ENCODE peak calls at places on chromosomes 4 and X, in eight cellular contexts. R, C, Y, Z, S, J, B and O are unnamed samples.
A peak's percentile ranks its signal among the peaks of the same experiment; 100 is the strongest.

GRCh38 chr4:120699354-120699753 is 223.2 kb downstream of the PRDM5 start:
- DNase-seq in R (no peak), Y (no peak), J (no peak), C (no peak), B (no peak), S (no peak), Z (no peak), O (no peak)

GRCh38 chrX:153969125-153969903 is 2.3 kb downstream of the HCFC1 start:
- DNase-seq in C (no peak), Z (no peak), S (no peak), R (no peak), Y (no peak), B (no peak), J (no peak), O (peak; percentile 80)

GRCh38 chrX:132426695-132427281 is 62.0 kb downstream of the MBNL3 start:
- DNase-seq in R (no peak), Z (no peak), J (no peak), B (no peak), Y (peak; percentile 3), C (no peak), S (no peak), O (no peak)

GRCh38 chrX:71111851-71112468 is 583 bp upstream of the IL2RG start:
- DNase-seq in Z (no peak), C (no peak), S (no peak), B (no peak), J (no peak), Y (no peak), R (no peak), O (no peak)

GRCh38 chr4:121693450-121693849 is 3.3 kb downstream of the ANXA5 start:
- DNase-seq in B (no peak), C (no peak), S (no peak), Z (no peak), R (no peak), Y (no peak), J (no peak), O (no peak)

GRCh38 chr4:1092026-1092982 is 21.1 kb downstream of the RNF212 start:
- DNase-seq in B (no peak), J (no peak), S (no peak), C (no peak), Y (no peak), Z (no peak), R (no peak), O (no peak)

GRCh38 chr4:60133414-60133813 is 1066.7 kb upstream of the ADGRL3 start:
- DNase-seq in B (no peak), R (no peak), Z (no peak), C (no peak), Y (peak; percentile 3), S (no peak), J (no peak), O (no peak)

GRCh38 chrX:145861818-145862217 is 44.2 kb downstream of the SLITRK2 start:
- DNase-seq in J (no peak), B (no peak), S (no peak), Y (no peak), Z (no peak), R (no peak), C (no peak), O (no peak)

GRCh38 chr4:165048170-165048569 is 5.5 kb upstream of the TRIM75 start:
- DNase-seq in R (no peak), Y (no peak), C (no peak), J (no peak), Z (no peak), B (no peak), S (no peak), O (no peak)

GRCh38 chr4:13538427-13538973 is 5.8 kb downstream of the NKX3-2 start:
- DNase-seq in J (no peak), B (no peak), C (no peak), S (no peak), Z (no peak), R (no peak), Y (no peak), O (no peak)

GRCh38 chr4:55859711-55860110 is 6.3 kb downstream of the EXOC1 start:
- DNase-seq in C (no peak), B (no peak), Z (no peak), Y (no peak), R (no peak), S (no peak), J (no peak), O (no peak)

GRCh38 chrX:100979881-100980607 is 10.5 kb downstream of the ARL13A start:
- DNase-seq in Z (no peak), R (no peak), J (no peak), Y (no peak), B (no peak), S (no peak), C (no peak), O (no peak)

GRCh38 chrX:66408507-66408906 is 230.4 kb downstream of the EDA2R start:
- DNase-seq in S (no peak), Y (no peak), R (no peak), B (no peak), C (no peak), J (no peak), Z (no peak), O (no peak)

GRCh38 chr4:140252144-140252741 is 98.3 kb upstream of the MAML3 start:
- DNase-seq in J (peak; percentile 36), S (peak; percentile 34), R (peak; percentile 47), C (no peak), B (no peak), Y (no peak), Z (no peak), O (peak; percentile 72)

GRCh38 chrX:150704030-150704613 is 10.9 kb downstream of the MTMR1 start:
- DNase-seq in Y (no peak), J (no peak), C (no peak), R (no peak), S (no peak), B (no peak), Z (no peak), O (no peak)

GRCh38 chr4:124902111-124902510 is 189.6 kb upstream of the ANKRD50 start:
- DNase-seq in Z (no peak), S (no peak), C (no peak), J (no peak), R (no peak), Y (no peak), B (no peak), O (no peak)

DNA sequence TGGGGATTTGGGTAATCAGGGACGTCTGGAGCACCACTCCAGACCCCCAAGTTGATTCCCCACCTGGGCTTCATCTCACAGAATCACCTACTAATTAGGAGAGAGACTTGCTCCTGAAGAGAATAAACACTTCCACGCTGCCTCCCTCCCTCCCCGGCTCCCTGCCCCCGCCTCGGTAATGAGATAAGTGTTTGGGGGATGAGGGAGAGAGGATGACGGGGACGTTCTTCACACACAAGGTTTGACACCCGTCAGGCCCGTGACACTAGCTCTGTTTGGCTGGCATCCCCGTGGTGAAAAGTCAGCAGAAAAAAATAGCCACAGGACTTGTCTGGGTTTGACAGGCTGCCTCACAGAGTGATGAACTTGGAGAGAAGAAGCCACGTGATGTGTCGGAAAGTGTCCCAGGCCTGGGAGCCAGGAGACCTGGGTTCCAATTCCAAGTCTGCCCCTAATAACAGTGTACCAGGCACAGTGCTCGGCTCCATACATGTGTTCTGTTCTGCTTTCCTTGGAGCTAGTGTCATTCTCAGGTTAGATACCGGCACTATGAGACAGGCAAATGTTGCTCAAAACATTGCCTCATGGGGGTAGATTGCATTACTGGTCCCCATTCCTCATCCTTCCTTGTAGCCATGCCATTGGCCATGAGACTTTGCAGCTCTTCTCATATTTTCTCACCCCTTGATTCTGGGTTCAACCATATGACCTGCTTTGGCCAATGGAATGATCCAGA is 578.0 kb downstream of the BCOR start:
- DNase-seq in J (no peak), Z (no peak), C (no peak), R (no peak), B (no peak), Y (no peak), S (no peak), O (no peak)
- H3K27ac ChIP-seq in J (no peak overlapping the region), Z (no peak overlapping the region), C (peak overlapping the region; percentile 44), R (peak overlapping the region; percentile 90), B (no peak overlapping the region), Y (no peak overlapping the region), S (no peak overlapping the region), O (no peak overlapping the region)

DNA sequence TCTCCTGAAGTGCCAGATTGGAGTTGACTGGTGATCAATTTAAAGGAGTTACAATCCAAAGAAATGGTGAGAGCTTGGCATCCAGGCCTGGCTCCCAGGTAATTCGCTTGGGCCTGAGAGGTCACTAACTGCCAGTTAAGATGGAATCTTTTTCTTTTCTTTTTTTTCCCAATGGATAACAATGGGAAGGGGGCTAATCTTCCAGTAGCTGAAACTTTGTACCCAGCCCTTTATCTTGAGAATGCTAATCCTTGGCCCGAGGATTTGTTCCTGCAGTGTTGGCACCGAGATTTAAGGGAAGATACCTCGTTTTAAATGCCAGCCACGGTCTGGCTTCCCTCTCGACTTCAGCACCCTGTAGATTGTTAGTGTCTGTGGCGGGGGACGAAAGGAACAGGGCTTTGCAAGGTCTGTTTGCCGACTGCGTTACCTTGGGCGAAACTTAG is 13.4 kb upstream of the PITX2 start:
- DNase-seq in B (peak; percentile 23), C (no peak), R (no peak), J (no peak), Z (no peak), Y (no peak), S (no peak), O (no peak)
- H3K9me3 ChIP-seq in B (no peaks in the 10 kb centered on the region), C (no peaks in the 10 kb centered on the region), R (no peaks in the 10 kb centered on the region), J (no peaks in the 10 kb centered on the region), Z (peaks cover 12% of the 10 kb centered on the region), Y (peaks cover 8% of the 10 kb centered on the region), S (no peaks in the 10 kb centered on the region), O (no peaks in the 10 kb centered on the region)

DNA sequence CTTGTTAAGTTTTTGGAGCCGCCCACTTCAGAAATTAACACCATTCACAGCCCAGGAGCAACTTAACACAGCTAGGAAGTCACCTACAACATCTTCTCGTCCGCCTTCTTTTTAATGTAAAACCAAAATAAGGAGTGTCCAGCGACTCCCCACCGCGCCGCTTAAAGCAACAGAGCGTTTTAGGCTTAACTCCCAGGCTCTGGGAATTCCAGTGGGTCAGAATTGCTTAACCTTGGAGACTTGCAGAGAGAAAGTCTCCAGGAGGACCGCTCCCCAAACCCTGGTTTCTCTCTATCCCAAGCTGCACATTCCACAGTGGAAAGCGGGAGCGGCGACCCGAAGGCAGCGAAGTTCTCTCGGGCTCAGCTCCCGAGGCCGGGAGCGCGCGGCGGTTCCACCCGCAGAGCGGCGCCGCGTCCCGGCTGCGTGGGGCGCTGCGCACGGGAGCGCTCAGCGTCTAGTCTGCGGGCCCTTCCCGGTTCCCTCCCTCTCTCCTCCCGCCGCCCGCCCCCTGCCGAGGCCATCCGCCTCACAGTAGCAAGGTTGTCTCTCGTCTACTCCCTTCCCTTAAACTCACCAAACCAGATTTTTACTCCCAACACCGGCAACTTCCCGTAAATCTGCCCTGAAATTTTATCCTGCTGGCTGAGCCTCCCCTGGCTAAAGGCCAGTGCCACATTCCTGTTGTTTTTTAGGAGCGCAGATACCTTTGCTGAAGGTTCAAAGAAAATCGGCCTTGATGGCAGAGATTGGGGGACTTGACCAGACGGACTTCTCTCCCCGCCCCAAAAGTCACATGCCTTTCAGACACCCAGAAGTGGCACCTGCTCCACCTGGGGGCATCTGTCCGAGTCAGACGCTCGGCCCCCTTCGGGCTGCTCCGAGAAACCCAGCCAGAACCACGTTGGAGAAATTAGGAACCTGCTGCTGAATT is at the start of gene RBM47:
- DNase-seq in C (peak; percentile 63), Z (peak; percentile 34), Y (no peak), S (peak; percentile 73), B (peak; percentile 50), J (peak; percentile 87), R (peak; percentile 90), O (peak; percentile 93)
- TF ChIP-seq CTCF in C (no peak), Z (no peak), Y (peak; percentile 21), S (no peak), B (peak; percentile 13), J (no peak), R (peak; percentile 18), O (peak; percentile 7)

DNA sequence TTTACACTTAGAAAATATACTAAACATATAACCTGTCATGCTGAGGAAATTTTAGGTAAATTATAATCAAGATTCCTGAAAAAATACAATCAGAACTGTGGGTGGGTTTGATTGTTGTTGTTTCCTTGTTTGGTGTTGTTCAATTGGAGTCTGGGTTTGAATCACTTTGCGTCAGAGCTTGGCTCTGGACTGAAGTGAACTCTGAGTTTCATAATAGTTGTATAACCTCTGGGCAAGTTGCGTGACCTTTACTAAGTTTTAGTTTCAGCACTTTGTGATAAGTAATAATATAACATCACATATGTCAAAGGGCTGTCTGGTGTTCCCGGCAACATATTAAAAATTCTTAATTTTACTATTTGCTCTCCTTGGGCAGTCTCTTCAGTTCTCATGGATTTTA is 758.1 kb downstream of the RAPGEF2 start:
- DNase-seq in C (no peak), Y (no peak), S (no peak), R (no peak), J (no peak), B (no peak), Z (no peak), O (no peak)
- H3K27ac ChIP-seq in C (no peak overlapping the region), Y (no peak overlapping the region), S (no peak overlapping the region), R (no peak overlapping the region), J (no peak overlapping the region), B (no peak overlapping the region), Z (no peak overlapping the region), O (no peak overlapping the region)